ENCODE peak calls at places on chromosomes 2 and 18, in five cellular contexts. Y is EL; Q is left ventricle myocardium superior; H is ACHN; S is activated T-cell treated with anti-CD3 and anti-CD28 coated beads, Interleukin-2, amount 50 U/mL, for 1 hour. X is an unnamed sample.

GRCh38 chr2:84493494-84493893 is 22.8 kb upstream of the DNAH6 start:
- DNase-seq in Y (peak), Q (no peak), H (peak), S (no peak), X (no peak)

GRCh38 chr2:240957656-240958365 is 40.6 kb upstream of the SNED1 start:
- DNase-seq in Y (no peak), Q (peak), H (no peak), S (no peak), X (no peak)

GRCh38 chr2:231172020-231172419 is 26.4 kb upstream of the ARMC9 start:
- DNase-seq in Y (no peak), Q (no peak), H (no peak), S (no peak), X (no peak)

GRCh38 chr18:66553824-66554223 is 50.1 kb downstream of the CDH19 start:
- DNase-seq in Y (no peak), Q (no peak), H (no peak), S (no peak), X (no peak)

GRCh38 chr2:239054921-239055320 is 207.0 kb downstream of the TWIST2 start:
- DNase-seq in Y (no peak), Q (no peak), H (no peak), S (no peak), X (no peak)

GRCh38 chr2:121309801-121310200 is 24.8 kb upstream of the TFCP2L1 start:
- DNase-seq in Y (no peak), Q (no peak), H (no peak), S (no peak), X (no peak)

GRCh38 chr2:241073166-241074064 is 28.7 kb downstream of the MTERF4 start:
- DNase-seq in Y (no peak), Q (no peak), H (no peak), S (no peak), X (no peak)

GRCh38 chr2:238422940-238423339 is 3.8 kb upstream of the ASB1 start:
- DNase-seq in Y (no peak), Q (no peak), H (no peak), S (no peak), X (no peak)

GRCh38 chr2:232502901-232503791 is 15.5 kb upstream of the ECEL1 start:
- DNase-seq in Y (peak), Q (peak), H (no peak), S (peak), X (peak)

X was measured in GM13977.